ENCODE peak calls at places on chromosomes 16 and 17, in nine cellular contexts. Z is tibial nerve, N is A549, K is uterus, R is ovary, Y is IMR-90, O is GM12892, V is spleen, G is esophagus squamous epithelium. M is an unnamed sample.

GRCh38 chr16:19294156-19294649 is 8.7 kb downstream of the CLEC19A start:
- DNase-seq in V (no peak), R (no peak), O (peak), G (no peak), K (peak), N (no peak), Z (peak), Y (no peak), M (peak)

GRCh38 chr17:79360196-79360595 is 250.7 kb downstream of the RBFOX3 start:
- DNase-seq in G (no peak), O (no peak), K (no peak), R (no peak), V (no peak), N (no peak), Y (no peak), Z (no peak), M (no peak)

GRCh38 chr16:20879175-20880053 is 20.7 kb downstream of the DCUN1D3 start:
- DNase-seq in N (peak), R (no peak), V (no peak), Y (peak), O (no peak), K (no peak), G (no peak), Z (no peak), M (no peak)

GRCh38 chr17:47803201-47803600 is 18.4 kb downstream of the OSBPL7 start:
- DNase-seq in V (no peak), K (no peak), O (no peak), G (no peak), Y (no peak), N (no peak), R (no peak), Z (no peak), M (no peak)

GRCh38 chr17:40281663-40282062 is 6.0 kb upstream of the CDC6 start:
- DNase-seq in Y (no peak), G (no peak), V (no peak), R (no peak), Z (no peak), K (no peak), O (no peak), N (no peak), M (no peak)

GRCh38 chr17:70172921-70173320 is 3.6 kb downstream of the KCNJ2 start:
- DNase-seq in N (no peak), Z (no peak), R (no peak), V (no peak), O (no peak), K (no peak), G (no peak), Y (no peak), M (no peak)

GRCh38 chr17:42581744-42582270 is 4.3 kb upstream of the PSMC3IP start:
- DNase-seq in V (no peak), O (no peak), N (no peak), Y (no peak), Z (no peak), G (no peak), K (no peak), R (no peak), M (no peak)

GRCh38 chr16:67269766-67270165 is 9.6 kb upstream of the PLEKHG4 start:
- DNase-seq in N (no peak), K (no peak), Y (no peak), G (no peak), O (no peak), Z (no peak), R (no peak), V (no peak), M (no peak)

GRCh38 chr17:33240397-33240796 is 52.7 kb downstream of the ASIC2 start:
- DNase-seq in R (no peak), G (no peak), Y (no peak), Z (no peak), N (no peak), K (no peak), V (no peak), O (no peak), M (no peak)

GRCh38 chr17:72569193-72569946 is 448.6 kb downstream of the SOX9 start:
- DNase-seq in K (no peak), Y (no peak), O (no peak), Z (no peak), V (peak), R (no peak), G (no peak), N (no peak), M (no peak)

GRCh38 chr17:42184717-42185496 is at the start of gene HCRT:
- DNase-seq in N (no peak), Y (no peak), Z (no peak), K (no peak), V (no peak), O (no peak), R (no peak), G (no peak), M (no peak)

GRCh38 chr16:2181952-2182351 is 14.5 kb downstream of the CASKIN1 start:
- DNase-seq in V (no peak), Z (no peak), K (no peak), R (no peak), N (no peak), Y (no peak), G (no peak), O (no peak), M (no peak)

GRCh38 chr16:68844211-68844564 is 857 bp downstream of the TANGO6 start:
- DNase-seq in Z (no peak), R (no peak), K (no peak), V (no peak), O (no peak), Y (no peak), N (peak), G (no peak), M (no peak)

GRCh38 chr17:13638855-13639458 is 37.2 kb upstream of the HS3ST3A1 start:
- DNase-seq in Y (peak), O (no peak), K (no peak), V (no peak), Z (no peak), N (no peak), R (no peak), G (no peak), M (no peak)

GRCh38 chr17:18966831-18967624 is 15.1 kb downstream of the SLC5A10 start:
- DNase-seq in Y (peak), N (no peak), O (no peak), R (no peak), V (no peak), K (no peak), Z (no peak), G (no peak), M (peak)

GRCh38 chr16:69131167-69131748 is 1.1 kb downstream of the CHTF8 start:
- DNase-seq in Z (no peak), G (no peak), O (no peak), K (no peak), N (peak), Y (peak), V (peak), R (no peak), M (no peak)

DNA sequence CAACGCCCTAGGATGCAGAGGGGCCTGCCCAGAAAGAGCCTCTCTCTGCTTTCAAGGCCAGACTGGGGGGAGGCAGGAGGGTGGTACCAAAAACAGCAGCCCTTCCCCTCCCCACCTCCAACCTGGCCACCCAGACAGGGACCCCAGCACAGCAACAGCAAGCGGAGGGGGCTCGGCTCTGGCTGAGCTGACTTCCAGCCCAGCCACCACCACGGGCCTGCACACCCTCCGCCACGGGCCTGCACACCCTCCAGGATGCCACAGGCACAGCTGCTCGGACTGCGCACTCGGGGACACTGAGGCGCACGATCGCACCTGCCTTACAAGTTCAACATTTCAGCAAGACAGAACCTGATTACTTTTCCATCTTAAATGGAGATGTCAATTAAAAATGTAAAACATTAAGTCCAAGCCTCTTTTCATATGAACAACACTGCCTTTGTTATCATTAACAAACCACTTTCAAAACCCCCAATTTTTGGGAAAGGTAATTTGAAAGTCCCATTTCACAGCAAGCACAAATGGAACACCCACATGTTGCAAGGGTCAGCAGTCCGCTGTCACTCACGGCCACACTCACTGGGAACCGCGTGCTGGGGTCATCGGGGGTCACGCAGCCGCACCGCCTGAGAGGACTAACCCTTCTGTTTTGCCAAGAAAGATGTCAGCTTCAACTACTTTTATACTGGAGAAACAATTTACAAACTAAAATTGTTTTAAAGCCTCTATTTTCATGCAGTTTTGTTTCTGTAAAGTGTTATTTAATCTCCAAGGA is 76.4 kb downstream of the ANKRD11 start:
- DNase-seq in N (no peak), O (no peak), K (no peak), Y (no peak), R (no peak), V (no peak), Z (no peak), G (no peak), M (peak)
- TF ChIP-seq POLR2A in N (no peak), O (no peak), K (no peak), Y (no peak), R (no peak), V (no peak), Z (no peak), G (no peak), M (no peak)

GRCh38 chr17:43975898-43976297 is 22.2 kb upstream of the PYY start:
- DNase-seq in G (no peak), K (no peak), N (no peak), O (no peak), R (no peak), Y (no peak), Z (no peak), V (no peak), M (no peak)

GRCh38 chr17:43978078-43978477 is 24.3 kb upstream of the PYY start:
- DNase-seq in R (no peak), K (no peak), O (no peak), Z (no peak), Y (no peak), G (no peak), V (no peak), N (no peak), M (no peak)

GRCh38 chr17:43979671-43980070 is 24.8 kb upstream of the NAGS start:
- DNase-seq in Y (no peak), R (no peak), G (no peak), K (no peak), N (no peak), O (no peak), Z (no peak), V (no peak), M (no peak)

GRCh38 chr17:43976956-43977837 is 23.5 kb upstream of the PYY start:
- DNase-seq in K (no peak), V (no peak), R (no peak), O (no peak), G (no peak), N (no peak), Y (no peak), Z (no peak), M (no peak)

DNA sequence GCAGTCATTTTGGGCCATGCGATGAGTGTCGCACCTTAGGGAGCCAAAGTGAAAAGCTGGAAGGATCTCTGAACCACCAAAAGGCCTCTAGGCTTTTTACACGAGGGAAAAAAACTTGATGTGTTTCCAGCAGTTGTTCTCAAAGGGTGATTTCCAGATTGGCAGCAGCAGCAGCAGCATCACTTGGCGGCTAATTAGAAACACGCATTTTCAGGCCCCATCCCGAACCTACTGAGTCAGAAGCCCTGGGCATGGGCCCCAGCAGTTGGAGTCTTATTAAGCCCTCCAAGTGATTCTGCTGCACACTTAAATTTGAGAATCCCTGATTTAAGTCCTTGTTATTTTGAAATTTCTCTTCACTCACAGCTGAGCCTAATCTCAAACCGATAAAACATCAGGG is 25.3 kb upstream of the PYY start:
- DNase-seq in R (no peak), K (no peak), N (no peak), Y (no peak), V (no peak), Z (no peak), O (no peak), G (no peak), M (no peak)
- TF ChIP-seq POLR2A in R (no peak), K (no peak), N (no peak), Y (no peak), V (no peak), Z (no peak), O (no peak), G (no peak), M (no peak)

DNA sequence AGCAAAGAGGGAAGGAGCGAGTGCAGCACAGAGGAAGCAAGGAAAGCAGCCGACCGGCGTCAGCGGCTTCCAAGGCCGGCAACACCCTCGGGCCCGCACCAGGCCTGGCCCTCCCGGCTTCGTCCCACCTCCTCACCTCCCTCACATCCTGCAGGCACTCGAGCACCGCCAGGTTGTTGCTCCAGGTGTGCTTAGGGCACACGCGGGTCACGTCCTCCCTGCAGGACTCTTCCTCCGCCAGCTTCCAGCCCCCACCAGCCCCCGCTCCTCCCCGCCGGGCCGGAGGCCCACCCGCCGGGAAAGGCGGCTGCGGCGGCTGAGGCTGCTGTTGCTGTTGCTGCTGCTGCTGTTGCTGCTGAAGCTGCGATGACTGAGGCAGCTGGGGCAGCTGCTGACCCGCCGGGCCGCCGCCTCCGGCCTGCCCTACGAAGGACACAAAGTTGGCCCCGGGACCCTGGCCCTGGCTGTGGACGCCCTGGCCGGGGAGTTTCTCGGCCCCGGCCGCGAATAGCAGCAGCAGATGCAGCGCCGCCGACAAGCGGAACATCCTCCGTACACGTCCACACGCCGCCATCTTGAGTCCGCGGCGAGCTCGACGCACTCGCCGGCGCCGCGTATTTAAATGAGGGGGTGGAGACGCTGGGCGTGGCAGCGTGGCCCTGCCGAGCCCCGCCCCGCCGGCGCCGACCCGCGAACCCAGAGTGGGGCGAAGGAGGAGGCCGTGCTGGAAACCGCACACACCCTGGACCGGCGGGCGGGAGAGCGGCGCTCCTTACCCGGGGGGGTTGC is at the start of gene GLG1:
- DNase-seq in G (peak), O (peak), Z (peak), R (peak), Y (peak), K (peak), V (peak), N (peak), M (peak)
- TF ChIP-seq POLR2A in G (peak), O (peak), Z (peak), R (peak), Y (peak), K (peak), V (peak), N (peak), M (peak)

DNA sequence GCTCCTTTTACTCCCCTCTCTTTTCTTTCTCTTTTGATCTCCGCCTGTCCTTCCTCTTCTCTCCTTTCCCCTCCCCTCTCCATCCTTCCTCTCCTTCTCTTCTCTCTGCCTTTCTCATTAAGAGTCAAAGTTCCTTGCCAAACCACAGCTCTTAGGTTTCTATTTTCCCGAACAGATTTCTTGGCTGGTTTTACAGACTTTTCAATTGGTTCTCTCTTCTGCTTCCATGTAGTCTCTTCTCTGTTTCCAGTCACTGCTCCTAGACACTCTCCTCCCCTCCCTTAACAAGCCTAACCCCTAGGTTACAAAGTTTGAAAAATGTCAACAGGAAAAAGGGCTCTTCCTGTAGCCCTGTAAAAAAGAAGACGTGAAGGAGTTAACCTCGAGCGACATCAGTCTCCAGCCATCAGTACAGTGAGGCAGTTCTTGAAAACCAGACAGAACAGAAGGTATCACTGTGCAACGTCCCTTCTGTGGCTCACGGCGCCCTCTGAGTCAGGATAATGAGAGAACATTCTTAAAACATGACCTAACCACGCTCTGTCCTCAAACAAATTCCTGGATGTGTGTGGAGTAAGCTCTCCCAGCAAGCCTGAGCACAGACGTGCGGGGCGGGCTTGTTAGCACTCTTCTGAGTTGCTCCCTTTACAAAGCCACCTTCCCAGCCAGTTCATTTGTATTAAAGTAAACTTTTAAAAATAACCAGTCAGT is 11.6 kb upstream of the MARCHF10 start:
- DNase-seq in R (peak), O (no peak), Y (peak), N (peak), K (peak), Z (peak), V (no peak), G (no peak), M (no peak)
- TF ChIP-seq POLR2A in R (no peak), O (no peak), Y (peak), N (no peak), K (no peak), Z (no peak), V (no peak), G (no peak), M (no peak)